ENCODE peak calls at places on chromosomes 3 and 15, in seven cellular contexts. T is fibroblast of lung, I is neural progenitor cell, D is astrocyte, U is A549, K is SK-N-SH, H is hepatocyte. G is an unnamed sample.

GRCh38 chr3:107044587-107045119 is 332.6 kb upstream of the CCDC54 start:
- DNase-seq in D (no peak), H (no peak), T (no peak), I (no peak), K (no peak), U (no peak), G (no peak)

GRCh38 chr3:128152419-128153155 is 694 bp upstream of the EEFSEC start:
- DNase-seq in H (no peak), K (peak), T (peak), U (peak), I (no peak), D (peak), G (no peak)

GRCh38 chr3:40116478-40117162 is 192.9 kb upstream of the EIF1B start:
- DNase-seq in D (peak), K (no peak), H (no peak), U (no peak), T (peak), I (no peak), G (peak)

GRCh38 chr3:64399205-64399800 is 174.0 kb upstream of the PRICKLE2 start:
- DNase-seq in K (peak), U (peak), T (peak), I (peak), D (peak), H (peak), G (peak)

GRCh38 chr15:99954361-99955180 is 221.3 kb upstream of the LYSMD4 start:
- DNase-seq in K (no peak), U (no peak), H (no peak), T (no peak), D (no peak), I (no peak), G (peak)

GRCh38 chr3:32297366-32297765 is 58.9 kb downstream of the CMTM8 start:
- DNase-seq in D (no peak), H (no peak), K (no peak), U (no peak), I (no peak), T (no peak), G (no peak)

GRCh38 chr15:78830514-78831228 is 19.4 kb upstream of the ADAMTS7 start:
- DNase-seq in K (no peak), T (no peak), I (no peak), H (no peak), D (no peak), U (no peak), G (no peak)

GRCh38 chr15:73844356-73844755 is 29.0 kb upstream of the TBC1D21 start:
- DNase-seq in H (no peak), T (peak), K (no peak), U (no peak), D (peak), I (no peak), G (no peak)

GRCh38 chr3:9402410-9403228 is 5.2 kb downstream of the SETD5 start:
- DNase-seq in D (no peak), K (peak), I (peak), H (peak), T (peak), U (peak), G (no peak)

GRCh38 chr3:85801955-85802354 is 843.2 kb downstream of the CADM2 start:
- DNase-seq in U (peak), H (peak), K (peak), T (peak), I (peak), D (no peak), G (no peak)

GRCh38 chr3:194696702-194697101 is 11.0 kb downstream of the FAM43A start:
- DNase-seq in D (no peak), K (no peak), T (no peak), I (no peak), U (no peak), H (no peak), G (no peak)

GRCh38 chr15:89335289-89336041 is 841 bp upstream of the POLG start:
- DNase-seq in U (no peak), D (no peak), T (no peak), I (peak), K (peak), H (peak), G (peak)

GRCh38 chr3:183385698-183386590 is 42.5 kb downstream of the MCF2L2 start:
- DNase-seq in T (peak), U (peak), D (peak), I (peak), H (peak), K (peak), G (peak)

GRCh38 chr3:171878441-171879225 is 35.5 kb downstream of the TMEM212 start:
- DNase-seq in D (peak), K (no peak), I (peak), H (no peak), T (peak), U (no peak), G (no peak)

GRCh38 chr3:125322166-125322565 is 53.0 kb downstream of the ZNF148 start:
- DNase-seq in U (no peak), H (no peak), I (no peak), D (peak), K (peak), T (peak), G (no peak)

GRCh38 chr15:30953731-30954378 is 37.6 kb downstream of the MTMR10 start:
- DNase-seq in K (no peak), I (no peak), D (peak), U (peak), H (peak), T (peak), G (peak)

GRCh38 chr3:152430223-152431002 is 161.7 kb downstream of the MBNL1 start:
- DNase-seq in U (no peak), T (no peak), D (no peak), K (no peak), H (no peak), I (peak), G (peak)

GRCh38 chr15:74505837-74506514 is 35.0 kb upstream of the ARID3B start:
- DNase-seq in U (no peak), I (no peak), K (no peak), H (no peak), T (peak), D (peak), G (peak)

GRCh38 chr3:87977765-87978164 is 81.0 kb downstream of the CGGBP1 start:
- DNase-seq in D (no peak), I (no peak), U (no peak), K (no peak), T (no peak), H (no peak), G (no peak)

GRCh38 chr3:123244128-123244527 is 42.4 kb downstream of the SEC22A start:
- DNase-seq in D (no peak), H (peak), T (no peak), K (no peak), I (no peak), U (no peak), G (no peak)

GRCh38 chr3:154776549-154777230 is 303.4 kb upstream of the MME start:
- DNase-seq in T (no peak), H (no peak), K (no peak), U (no peak), D (no peak), I (no peak), G (no peak)

GRCh38 chr3:115814778-115815380 is 191.6 kb downstream of the GAP43 start:
- DNase-seq in I (peak), T (peak), D (peak), U (peak), K (peak), H (peak), G (peak)

GRCh38 chr15:75636026-75636425 is 4.0 kb downstream of the IMP3 start:
- DNase-seq in K (no peak), T (no peak), D (no peak), U (no peak), H (no peak), I (no peak), G (no peak)

GRCh38 chr3:62602987-62603386 is 229.6 kb upstream of the FEZF2 start:
- DNase-seq in U (no peak), D (no peak), T (no peak), K (no peak), H (no peak), I (no peak), G (no peak)

GRCh38 chr3:140585828-140586227 is 92.0 kb upstream of the TRIM42 start:
- DNase-seq in H (no peak), I (no peak), K (no peak), T (peak), D (peak), U (no peak), G (peak)

GRCh38 chr3:106305882-106306445 is 437.2 kb upstream of the CBLB start:
- DNase-seq in T (peak), U (no peak), K (no peak), D (peak), I (no peak), H (no peak), G (no peak)

GRCh38 chr15:99104788-99105515 is at the start of gene SYNM:
- DNase-seq in I (peak), K (peak), H (peak), D (peak), U (peak), T (peak), G (peak)

GRCh38 chr15:70547846-70548487 is 215.4 kb downstream of the UACA start:
- DNase-seq in H (no peak), I (no peak), K (no peak), D (no peak), U (no peak), T (no peak), G (no peak)

GRCh38 chr15:70526221-70526973 is 237.0 kb downstream of the UACA start:
- DNase-seq in T (peak), H (peak), K (peak), U (peak), I (no peak), D (peak), G (peak)

GRCh38 chr15:53808058-53808703 is 48.7 kb upstream of the WDR72 start:
- DNase-seq in U (no peak), T (no peak), D (no peak), H (no peak), K (peak), I (peak), G (no peak)

GRCh38 chr3:85977615-85978338 is 1013.2 kb downstream of the VGLL3 start:
- DNase-seq in K (no peak), U (no peak), I (no peak), D (no peak), T (no peak), H (no peak), G (no peak)

GRCh38 chr3:193378706-193379105 is at the start of gene ATP13A5:
- DNase-seq in K (no peak), U (no peak), I (no peak), H (no peak), T (peak), D (peak), G (no peak)

GRCh38 chr3:151345854-151346253 is 16.5 kb upstream of the P2RY13 start:
- DNase-seq in D (peak), H (peak), T (peak), I (no peak), U (no peak), K (no peak), G (no peak)

GRCh38 chr3:65963787-65964707 is 74.7 kb downstream of the MAGI1 start:
- DNase-seq in I (no peak), K (no peak), T (peak), H (peak), U (peak), D (peak), G (peak)
- H3K4me2 ChIP-seq in I (no peak), K (peak), T (peak), H (no peak), U (peak), D (peak), G (peak)

GRCh38 chr3:57951106-57951882 is 56.9 kb upstream of the FLNB start:
- DNase-seq in D (peak), K (peak), U (peak), I (no peak), T (peak), H (peak), G (peak)

GRCh38 chr3:57948080-57948671 is 60.0 kb upstream of the FLNB start:
- DNase-seq in I (peak), H (no peak), K (no peak), T (no peak), U (no peak), D (no peak), G (no peak)

GRCh38 chr3:57949344-57949743 is 58.9 kb upstream of the FLNB start:
- DNase-seq in D (no peak), T (no peak), U (no peak), H (no peak), I (no peak), K (no peak), G (no peak)

GRCh38 chr3:57948782-57949242 is 59.4 kb upstream of the FLNB start:
- DNase-seq in K (no peak), I (no peak), T (peak), H (no peak), D (peak), U (no peak), G (no peak)

DNA sequence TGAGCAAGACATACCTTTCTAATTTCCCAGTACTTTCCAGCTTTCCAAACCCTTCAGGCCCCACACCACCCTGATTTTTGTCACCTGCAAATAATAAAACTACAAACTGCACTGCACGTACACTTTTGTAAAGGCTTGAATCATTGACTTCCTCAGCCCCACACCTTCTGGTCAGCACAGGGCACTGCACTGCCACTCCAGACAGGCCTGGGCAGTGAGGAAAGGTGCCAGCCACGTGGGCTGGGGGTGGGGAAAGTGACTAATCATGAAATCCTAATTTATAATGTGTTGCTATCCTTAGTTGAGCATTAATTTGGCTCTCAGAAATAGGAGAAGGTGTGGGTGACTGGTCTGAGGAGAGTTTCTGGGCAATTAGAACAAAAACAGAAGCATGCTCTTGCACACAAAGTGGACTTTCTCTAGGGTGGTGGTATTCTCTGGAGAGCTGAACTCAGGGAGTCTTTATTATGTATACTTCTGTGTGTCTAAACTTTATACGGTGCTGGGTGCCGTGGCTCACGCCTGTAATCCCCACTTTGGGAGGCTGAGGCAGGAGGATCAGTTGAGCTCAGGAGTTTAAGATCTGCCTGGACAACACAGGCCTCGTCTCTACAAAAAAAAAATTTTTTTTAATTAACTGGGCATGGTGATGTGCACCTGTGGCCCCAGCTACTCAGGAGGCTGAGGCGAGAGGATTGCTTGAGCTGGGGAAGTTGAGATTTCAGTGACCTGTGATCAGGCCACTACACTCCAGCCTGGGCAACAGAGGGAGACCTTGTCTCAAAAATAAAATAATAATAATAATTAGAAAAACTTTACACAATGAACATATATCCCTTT is 58.2 kb upstream of the FLNB start:
- DNase-seq in H (no peak), U (peak), I (no peak), K (no peak), T (peak), D (no peak), G (no peak)
- H3K4me2 ChIP-seq in H (no peak), U (peak), I (no peak), K (peak), T (no peak), D (no peak), G (no peak)

GRCh38 chr3:55329849-55330248 is 157.3 kb downstream of the WNT5A start:
- DNase-seq in D (peak), I (no peak), U (no peak), T (peak), K (no peak), H (peak), G (peak)
- H3K4me2 ChIP-seq in D (peak), I (no peak), U (no peak), T (peak), K (peak), H (no peak), G (peak)

GRCh38 chr15:68220967-68221366 is 8.6 kb downstream of the CLN6 start:
- DNase-seq in I (no peak), K (peak), D (no peak), H (no peak), U (no peak), T (no peak), G (no peak)

GRCh38 chr15:68224108-68224507 is 5.4 kb downstream of the CLN6 start:
- DNase-seq in T (no peak), I (no peak), D (no peak), K (no peak), H (no peak), U (no peak), G (no peak)

GRCh38 chr15:68220489-68220888 is 9.0 kb downstream of the CLN6 start:
- DNase-seq in H (no peak), D (no peak), U (no peak), I (no peak), K (no peak), T (no peak), G (no peak)

GRCh38 chr15:68224546-68225250 is 4.8 kb downstream of the CLN6 start:
- DNase-seq in U (no peak), T (no peak), D (no peak), H (no peak), K (peak), I (no peak), G (no peak)

GRCh38 chr15:68223171-68223570 is 6.4 kb downstream of the CLN6 start:
- DNase-seq in T (no peak), I (no peak), U (no peak), H (no peak), K (no peak), D (no peak), G (no peak)
- H3K4me2 ChIP-seq in T (no peak), I (no peak), U (no peak), H (no peak), K (no peak), D (no peak), G (no peak)

GRCh38 chr3:187950671-187951070 is 203.3 kb upstream of the LPP start:
- DNase-seq in K (no peak), T (no peak), D (no peak), I (no peak), U (no peak), H (no peak), G (no peak)
- H3K4me2 ChIP-seq in K (no peak), T (no peak), D (no peak), I (no peak), U (no peak), H (no peak), G (no peak)

G was measured in osteoblast.